ENCODE peak calls at places on chromosome 14, in ten cellular contexts. One of them, this sample, is unnamed.

GRCh38 chr14:64080452-64080851 is 213.7 kb downstream of the ESR2 start:
- DNase-seq in progenitor cell of endocrine pancreas: no peak
- DNase-seq in sigmoid colon: no peak
- DNase-seq in AG09309: no peak
- DNase-seq in AG04450: no peak
- DNase-seq in stomach: no peak
- DNase-seq in lower lobe of right lung: no peak
- DNase-seq in fibroblast of lung: no peak
- DNase-seq in tibial artery: no peak
- DNase-seq in astrocyte of the cerebellum: no peak
- DNase-seq in this sample: no peak

GRCh38 chr14:55588259-55588699 is 8.3 kb downstream of the KTN1 start:
- DNase-seq in progenitor cell of endocrine pancreas: no peak
- DNase-seq in sigmoid colon: no peak
- DNase-seq in AG09309: no peak
- DNase-seq in AG04450: no peak
- DNase-seq in stomach: no peak
- DNase-seq in lower lobe of right lung: no peak
- DNase-seq in fibroblast of lung: peak; percentile 57
- DNase-seq in tibial artery: no peak
- DNase-seq in astrocyte of the cerebellum: no peak
- DNase-seq in this sample: no peak

GRCh38 chr14:52355526-52355925 is 41.4 kb downstream of the PTGER2 start:
- DNase-seq in progenitor cell of endocrine pancreas: no peak
- DNase-seq in sigmoid colon: no peak
- DNase-seq in AG09309: no peak
- DNase-seq in AG04450: no peak
- DNase-seq in stomach: no peak
- DNase-seq in lower lobe of right lung: no peak
- DNase-seq in fibroblast of lung: no peak
- DNase-seq in tibial artery: no peak
- DNase-seq in astrocyte of the cerebellum: no peak
- DNase-seq in this sample: no peak

GRCh38 chr14:78644824-78645559 is 474.8 kb downstream of the NRXN3 start:
- DNase-seq in progenitor cell of endocrine pancreas: no peak
- DNase-seq in sigmoid colon: no peak
- DNase-seq in AG09309: no peak
- DNase-seq in AG04450: no peak
- DNase-seq in stomach: no peak
- DNase-seq in lower lobe of right lung: no peak
- DNase-seq in fibroblast of lung: no peak
- DNase-seq in tibial artery: no peak
- DNase-seq in astrocyte of the cerebellum: no peak
- DNase-seq in this sample: no peak

GRCh38 chr14:58298880-58299664 is 717 bp downstream of the ARID4A start:
- DNase-seq in progenitor cell of endocrine pancreas: peak; percentile 21
- DNase-seq in sigmoid colon: peak; percentile 72
- DNase-seq in AG09309: no peak
- DNase-seq in AG04450: no peak
- DNase-seq in stomach: peak; percentile 30
- DNase-seq in lower lobe of right lung: peak; percentile 60
- DNase-seq in fibroblast of lung: no peak
- DNase-seq in tibial artery: peak; percentile 69
- DNase-seq in astrocyte of the cerebellum: no peak
- DNase-seq in this sample: peak; percentile 53

GRCh38 chr14:73339846-73340565 is 102.7 kb downstream of the PAPLN start:
- DNase-seq in progenitor cell of endocrine pancreas: no peak
- DNase-seq in sigmoid colon: no peak
- DNase-seq in AG09309: no peak
- DNase-seq in AG04450: no peak
- DNase-seq in stomach: no peak
- DNase-seq in lower lobe of right lung: no peak
- DNase-seq in fibroblast of lung: no peak
- DNase-seq in tibial artery: no peak
- DNase-seq in astrocyte of the cerebellum: no peak
- DNase-seq in this sample: no peak

GRCh38 chr14:77638738-77639137 is 22.3 kb upstream of the SPTLC2 start:
- DNase-seq in progenitor cell of endocrine pancreas: no peak
- DNase-seq in sigmoid colon: no peak
- DNase-seq in AG09309: peak; percentile 79
- DNase-seq in AG04450: peak; percentile 76
- DNase-seq in stomach: no peak
- DNase-seq in lower lobe of right lung: no peak
- DNase-seq in fibroblast of lung: peak; percentile 46
- DNase-seq in tibial artery: no peak
- DNase-seq in astrocyte of the cerebellum: no peak
- DNase-seq in this sample: no peak

GRCh38 chr14:35897616-35898111 is 71.5 kb downstream of the BRMS1L start:
- DNase-seq in progenitor cell of endocrine pancreas: no peak
- DNase-seq in sigmoid colon: no peak
- DNase-seq in AG09309: no peak
- DNase-seq in AG04450: no peak
- DNase-seq in stomach: no peak
- DNase-seq in lower lobe of right lung: no peak
- DNase-seq in fibroblast of lung: no peak
- DNase-seq in tibial artery: no peak
- DNase-seq in astrocyte of the cerebellum: no peak
- DNase-seq in this sample: no peak

GRCh38 chr14:32940066-32940651 is 1.5 kb downstream of the NPAS3 start:
- DNase-seq in progenitor cell of endocrine pancreas: no peak
- DNase-seq in sigmoid colon: no peak
- DNase-seq in AG09309: no peak
- DNase-seq in AG04450: no peak
- DNase-seq in stomach: no peak
- DNase-seq in lower lobe of right lung: no peak
- DNase-seq in fibroblast of lung: peak; percentile 24
- DNase-seq in tibial artery: no peak
- DNase-seq in astrocyte of the cerebellum: peak; percentile 9
- DNase-seq in this sample: no peak

GRCh38 chr14:97692084-97692483 is 894.9 kb downstream of the VRK1 start:
- DNase-seq in progenitor cell of endocrine pancreas: no peak
- DNase-seq in sigmoid colon: no peak
- DNase-seq in AG09309: no peak
- DNase-seq in AG04450: no peak
- DNase-seq in stomach: no peak
- DNase-seq in lower lobe of right lung: no peak
- DNase-seq in fibroblast of lung: no peak
- DNase-seq in tibial artery: no peak
- DNase-seq in astrocyte of the cerebellum: no peak
- DNase-seq in this sample: no peak

GRCh38 chr14:21015312-21015711 is 9.5 kb downstream of the NDRG2 start:
- DNase-seq in progenitor cell of endocrine pancreas: no peak
- DNase-seq in sigmoid colon: no peak
- DNase-seq in AG09309: no peak
- DNase-seq in AG04450: no peak
- DNase-seq in stomach: no peak
- DNase-seq in lower lobe of right lung: no peak
- DNase-seq in fibroblast of lung: no peak
- DNase-seq in tibial artery: no peak
- DNase-seq in astrocyte of the cerebellum: no peak
- DNase-seq in this sample: no peak

GRCh38 chr14:52073251-52073650 is 4.4 kb upstream of the NID2 start:
- DNase-seq in progenitor cell of endocrine pancreas: no peak
- DNase-seq in sigmoid colon: no peak
- DNase-seq in AG09309: no peak
- DNase-seq in AG04450: no peak
- DNase-seq in stomach: no peak
- DNase-seq in lower lobe of right lung: no peak
- DNase-seq in fibroblast of lung: no peak
- DNase-seq in tibial artery: no peak
- DNase-seq in astrocyte of the cerebellum: no peak
- DNase-seq in this sample: no peak

GRCh38 chr14:33477752-33478151 is 473.1 kb downstream of the EGLN3 start:
- DNase-seq in progenitor cell of endocrine pancreas: no peak
- DNase-seq in sigmoid colon: no peak
- DNase-seq in AG09309: no peak
- DNase-seq in AG04450: no peak
- DNase-seq in stomach: no peak
- DNase-seq in lower lobe of right lung: no peak
- DNase-seq in fibroblast of lung: no peak
- DNase-seq in tibial artery: no peak
- DNase-seq in astrocyte of the cerebellum: peak; percentile 68
- DNase-seq in this sample: no peak

DNA sequence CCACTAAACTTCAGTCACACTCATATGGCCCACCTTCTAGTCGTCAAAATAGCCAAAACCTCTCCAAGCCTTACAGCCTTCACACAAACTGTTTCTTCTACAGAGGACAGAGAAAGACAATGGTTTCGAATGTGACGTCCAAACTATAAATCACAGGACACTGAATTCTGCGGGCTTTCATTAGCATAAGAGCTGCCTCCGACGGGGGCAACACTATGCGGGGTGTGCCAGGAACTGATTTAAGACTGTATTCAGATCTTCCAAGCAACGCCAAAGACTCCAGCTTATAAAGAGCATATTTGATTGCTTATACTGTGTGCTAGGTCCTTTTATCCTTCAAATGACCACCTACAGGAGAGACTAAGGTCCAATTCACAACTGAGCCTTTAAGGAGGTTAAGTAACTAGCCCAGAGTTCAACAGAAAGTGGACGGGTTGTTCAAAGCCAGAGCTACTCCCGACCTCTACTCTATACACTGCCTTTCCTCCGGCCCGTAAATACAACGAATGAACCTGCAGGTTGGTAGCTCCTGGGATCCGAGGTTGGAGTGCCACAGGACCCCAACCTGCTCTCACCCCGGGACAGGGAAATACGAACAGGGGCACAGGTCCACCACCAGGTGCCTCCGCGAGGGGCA is 574 bp downstream of the L2HGDH start:
- DNase-seq in progenitor cell of endocrine pancreas: no peak
- DNase-seq in sigmoid colon: no peak
- DNase-seq in AG09309: no peak
- DNase-seq in AG04450: no peak
- DNase-seq in stomach: no peak
- DNase-seq in lower lobe of right lung: no peak
- DNase-seq in fibroblast of lung: peak; percentile 8
- DNase-seq in tibial artery: no peak
- DNase-seq in astrocyte of the cerebellum: no peak
- DNase-seq in this sample: no peak
- TF ChIP-seq CTCF in progenitor cell of endocrine pancreas: peak; percentile 81
- TF ChIP-seq CTCF in sigmoid colon: peak; percentile 58
- TF ChIP-seq CTCF in AG09309: peak; percentile 33
- TF ChIP-seq CTCF in AG04450: peak; percentile 50
- TF ChIP-seq CTCF in stomach: no peak
- TF ChIP-seq CTCF in lower lobe of right lung: peak; percentile 53
- TF ChIP-seq CTCF in fibroblast of lung: peak; percentile 23
- TF ChIP-seq CTCF in tibial artery: no peak
- TF ChIP-seq CTCF in astrocyte of the cerebellum: peak; percentile 43
- TF ChIP-seq CTCF in this sample: peak; percentile 20

GRCh38 chr14:104095426-104096310 is 10.2 kb downstream of the ASPG start:
- DNase-seq in progenitor cell of endocrine pancreas: no peak
- DNase-seq in sigmoid colon: no peak
- DNase-seq in AG09309: no peak
- DNase-seq in AG04450: no peak
- DNase-seq in stomach: no peak
- DNase-seq in lower lobe of right lung: peak; percentile 42
- DNase-seq in fibroblast of lung: no peak
- DNase-seq in tibial artery: no peak
- DNase-seq in astrocyte of the cerebellum: no peak
- DNase-seq in this sample: no peak
- TF ChIP-seq CTCF in progenitor cell of endocrine pancreas: no peak
- TF ChIP-seq CTCF in sigmoid colon: no peak
- TF ChIP-seq CTCF in AG09309: no peak
- TF ChIP-seq CTCF in AG04450: no peak
- TF ChIP-seq CTCF in stomach: no peak
- TF ChIP-seq CTCF in lower lobe of right lung: no peak
- TF ChIP-seq CTCF in fibroblast of lung: no peak
- TF ChIP-seq CTCF in tibial artery: no peak
- TF ChIP-seq CTCF in astrocyte of the cerebellum: no peak
- TF ChIP-seq CTCF in this sample: no peak

GRCh38 chr14:96304956-96305355 is 48.9 kb downstream of the BDKRB1 start:
- DNase-seq in progenitor cell of endocrine pancreas: no peak
- DNase-seq in sigmoid colon: no peak
- DNase-seq in AG09309: no peak
- DNase-seq in AG04450: no peak
- DNase-seq in stomach: no peak
- DNase-seq in lower lobe of right lung: no peak
- DNase-seq in fibroblast of lung: no peak
- DNase-seq in tibial artery: no peak
- DNase-seq in astrocyte of the cerebellum: no peak
- DNase-seq in this sample: no peak

GRCh38 chr14:96309128-96309906 is 53.3 kb downstream of the BDKRB1 start:
- DNase-seq in progenitor cell of endocrine pancreas: no peak
- DNase-seq in sigmoid colon: no peak
- DNase-seq in AG09309: no peak
- DNase-seq in AG04450: no peak
- DNase-seq in stomach: no peak
- DNase-seq in lower lobe of right lung: no peak
- DNase-seq in fibroblast of lung: no peak
- DNase-seq in tibial artery: no peak
- DNase-seq in astrocyte of the cerebellum: no peak
- DNase-seq in this sample: no peak

GRCh38 chr14:96307434-96307833 is 51.4 kb downstream of the BDKRB1 start:
- DNase-seq in progenitor cell of endocrine pancreas: no peak
- DNase-seq in sigmoid colon: no peak
- DNase-seq in AG09309: no peak
- DNase-seq in AG04450: no peak
- DNase-seq in stomach: no peak
- DNase-seq in lower lobe of right lung: no peak
- DNase-seq in fibroblast of lung: no peak
- DNase-seq in tibial artery: no peak
- DNase-seq in astrocyte of the cerebellum: no peak
- DNase-seq in this sample: no peak

GRCh38 chr14:96303981-96304380 is 48.0 kb downstream of the BDKRB1 start:
- DNase-seq in progenitor cell of endocrine pancreas: no peak
- DNase-seq in sigmoid colon: no peak
- DNase-seq in AG09309: no peak
- DNase-seq in AG04450: no peak
- DNase-seq in stomach: no peak
- DNase-seq in lower lobe of right lung: no peak
- DNase-seq in fibroblast of lung: no peak
- DNase-seq in tibial artery: no peak
- DNase-seq in astrocyte of the cerebellum: no peak
- DNase-seq in this sample: no peak

DNA sequence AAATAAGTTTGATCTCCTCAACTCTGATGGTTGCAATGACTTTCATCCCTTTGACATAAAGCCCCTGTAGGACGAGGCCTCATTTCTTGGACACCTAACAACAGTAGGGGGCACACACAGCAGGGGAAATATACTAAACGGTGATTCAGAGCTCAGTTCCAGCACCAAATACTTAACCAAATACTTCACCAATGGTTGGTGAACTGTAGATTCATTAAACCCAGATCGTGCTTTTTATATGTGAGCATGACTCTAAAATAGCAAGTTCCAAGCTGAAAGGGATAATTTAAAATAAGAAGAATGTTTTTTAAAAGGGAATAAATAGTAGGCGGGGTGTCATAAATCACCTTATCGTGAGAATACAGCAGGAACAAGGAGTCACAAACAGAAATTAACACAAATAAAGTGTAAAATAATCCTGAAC is 53.2 kb downstream of the ATG2B start:
- DNase-seq in progenitor cell of endocrine pancreas: no peak
- DNase-seq in sigmoid colon: no peak
- DNase-seq in AG09309: no peak
- DNase-seq in AG04450: no peak
- DNase-seq in stomach: no peak
- DNase-seq in lower lobe of right lung: no peak
- DNase-seq in fibroblast of lung: peak; percentile 19
- DNase-seq in tibial artery: no peak
- DNase-seq in astrocyte of the cerebellum: no peak
- DNase-seq in this sample: no peak
- TF ChIP-seq CTCF in progenitor cell of endocrine pancreas: peak; percentile 28
- TF ChIP-seq CTCF in sigmoid colon: no peak
- TF ChIP-seq CTCF in AG09309: no peak
- TF ChIP-seq CTCF in AG04450: peak; percentile 29
- TF ChIP-seq CTCF in stomach: no peak
- TF ChIP-seq CTCF in lower lobe of right lung: no peak
- TF ChIP-seq CTCF in fibroblast of lung: no peak
- TF ChIP-seq CTCF in tibial artery: no peak
- TF ChIP-seq CTCF in astrocyte of the cerebellum: no peak
- TF ChIP-seq CTCF in this sample: no peak

GRCh38 chr14:45716506-45716905 is 463.5 kb upstream of the MIS18BP1 start:
- DNase-seq in progenitor cell of endocrine pancreas: no peak
- DNase-seq in sigmoid colon: no peak
- DNase-seq in AG09309: no peak
- DNase-seq in AG04450: no peak
- DNase-seq in stomach: no peak
- DNase-seq in lower lobe of right lung: no peak
- DNase-seq in fibroblast of lung: no peak
- DNase-seq in tibial artery: no peak
- DNase-seq in astrocyte of the cerebellum: no peak
- DNase-seq in this sample: no peak
- TF ChIP-seq CTCF in progenitor cell of endocrine pancreas: peak; percentile 7
- TF ChIP-seq CTCF in sigmoid colon: no peak
- TF ChIP-seq CTCF in AG09309: no peak
- TF ChIP-seq CTCF in AG04450: no peak
- TF ChIP-seq CTCF in stomach: no peak
- TF ChIP-seq CTCF in lower lobe of right lung: no peak
- TF ChIP-seq CTCF in fibroblast of lung: no peak
- TF ChIP-seq CTCF in tibial artery: no peak
- TF ChIP-seq CTCF in astrocyte of the cerebellum: no peak
- TF ChIP-seq CTCF in this sample: peak; percentile 31

This sample was measured in mesothelial cell of epicardium.